ENCODE peak calls at places on chromosomes 3 and 15, in four cellular contexts. D, L, Z and U are unnamed samples.

GRCh38 chr3:154886437-154886836 is 193.7 kb upstream of the MME start:
- DNase-seq in D (peak), L (no peak), Z (no peak), U (no peak)

GRCh38 chr15:39667382-39668127 is 86.7 kb downstream of the THBS1 start:
- DNase-seq in Z (no peak), L (no peak), D (no peak), U (no peak)

GRCh38 chr3:73072634-73073033 is 11.2 kb downstream of the EBLN2 start:
- DNase-seq in D (no peak), Z (no peak), L (no peak), U (no peak)

GRCh38 chr15:69976366-69976994 is 121.2 kb downstream of the TLE3 start:
- DNase-seq in L (no peak), D (peak), Z (no peak), U (no peak)

GRCh38 chr3:150371741-150372254 is 36.3 kb upstream of the TSC22D2 start:
- DNase-seq in Z (no peak), D (peak), L (no peak), U (no peak)

GRCh38 chr15:68285243-68285980 is 7.9 kb downstream of the FEM1B start:
- DNase-seq in L (no peak), Z (no peak), D (no peak), U (no peak)

GRCh38 chr15:76160426-76161152 is 100.8 kb downstream of the TMEM266 start:
- DNase-seq in D (no peak), L (no peak), Z (no peak), U (no peak)

GRCh38 chr3:138915503-138916498 is 31.1 kb downstream of the FOXL2 start:
- DNase-seq in Z (peak), L (peak), D (peak), U (peak)

GRCh38 chr3:127629462-127630403 is 748 bp downstream of the PODXL2 start:
- DNase-seq in L (peak), D (no peak), Z (no peak), U (no peak)

GRCh38 chr3:67686067-67686466 is 31.7 kb upstream of the SUCLG2 start:
- DNase-seq in D (no peak), L (no peak), Z (no peak), U (no peak)

GRCh38 chr3:179788996-179789395 is 136.2 kb downstream of the USP13 start:
- DNase-seq in L (no peak), D (no peak), Z (no peak), U (no peak)

GRCh38 chr3:114716916-114717315 is 423.1 kb downstream of the TIGIT start:
- DNase-seq in L (no peak), Z (no peak), D (no peak), U (no peak)

GRCh38 chr3:187122261-187122660 is 17.0 kb downstream of the RPL39L start:
- DNase-seq in L (no peak), Z (no peak), D (no peak), U (no peak)

GRCh38 chr15:42707068-42707467 is 29.9 kb downstream of the CDAN1 start:
- DNase-seq in D (peak), Z (no peak), L (no peak), U (no peak)

GRCh38 chr3:179227349-179227748 is 23.6 kb downstream of the KCNMB3 start:
- DNase-seq in D (no peak), Z (no peak), L (no peak), U (no peak)